ENCODE peak calls at places on chromosomes 13 and 19, in eight cellular contexts. L is HCT116, G is tibial artery, R is uterus, F is H9, O is pancreas, U is psoas muscle, W is right lobe of liver. K is an unnamed sample. For H3K4me1, the result is how much of the 10 kb centered on the place peaks cover.

GRCh38 chr19:53577968-53578367 is 40.0 kb downstream of the ZNF331 start:
- DNase-seq in L (no peak), G (no peak), R (no peak), F (no peak), O (no peak), U (no peak), W (no peak), K (no peak)

GRCh38 chr19:1774999-1775772 is 21.9 kb downstream of the ONECUT3 start:
- DNase-seq in L (no peak), G (no peak), R (no peak), F (peak), O (no peak), U (no peak), W (no peak), K (no peak)

GRCh38 chr13:113651511-113652403 is 6.2 kb downstream of the ATP4B start:
- DNase-seq in L (no peak), G (peak), R (peak), F (no peak), O (peak), U (no peak), W (peak), K (no peak)

GRCh38 chr19:4550018-4550417 is 9.5 kb downstream of the SEMA6B start:
- DNase-seq in L (no peak), G (no peak), R (no peak), F (no peak), O (no peak), U (no peak), W (no peak), K (no peak)

GRCh38 chr13:111505175-111505777 is 184.8 kb downstream of the TEX29 start:
- DNase-seq in L (peak), G (no peak), R (no peak), F (peak), O (no peak), U (no peak), W (no peak), K (no peak)

GRCh38 chr13:87078947-87079795 is 592.0 kb upstream of the SLITRK5 start:
- DNase-seq in L (no peak), G (no peak), R (no peak), F (no peak), O (no peak), U (no peak), W (no peak), K (no peak)

GRCh38 chr13:45627656-45628055 is 12.1 kb upstream of the ERICH6B start:
- DNase-seq in L (no peak), G (no peak), R (no peak), F (no peak), O (no peak), U (no peak), W (no peak), K (no peak)

GRCh38 chr13:28820099-28821051 is at the start of gene MTUS2:
- DNase-seq in L (no peak), G (no peak), R (no peak), F (peak), O (no peak), U (no peak), W (no peak), K (no peak)

GRCh38 chr19:55642153-55643002 is 1.1 kb upstream of the ZNF581 start:
- DNase-seq in L (no peak), G (no peak), R (no peak), F (no peak), O (no peak), U (no peak), W (no peak), K (no peak)

GRCh38 chr13:78603240-78603947 is at the start of gene POU4F1:
- DNase-seq in L (no peak), G (no peak), R (no peak), F (peak), O (no peak), U (peak), W (no peak), K (no peak)

GRCh38 chr13:93771782-93772181 is 545.2 kb downstream of the GPC6 start:
- DNase-seq in L (no peak), G (no peak), R (no peak), F (no peak), O (no peak), U (no peak), W (no peak), K (no peak)

GRCh38 chr13:26678796-26679195 is 81.8 kb downstream of the GPR12 start:
- DNase-seq in L (no peak), G (no peak), R (no peak), F (peak), O (no peak), U (no peak), W (no peak), K (no peak)

GRCh38 chr19:13987101-13987890 is 18.8 kb downstream of the RFX1 start:
- DNase-seq in L (no peak), G (peak), R (no peak), F (no peak), O (no peak), U (peak), W (no peak), K (no peak)

GRCh38 chr19:55640043-55640576 is 692 bp upstream of the ZNF580 start:
- DNase-seq in L (no peak), G (peak), R (no peak), F (peak), O (peak), U (peak), W (peak), K (peak)

GRCh38 chr13:44422755-44423643 is 49.4 kb downstream of the SERP2 start:
- DNase-seq in L (no peak), G (no peak), R (peak), F (no peak), O (no peak), U (peak), W (peak), K (no peak)

GRCh38 chr13:114064516-114065140 is 67.8 kb downstream of the RASA3 start:
- DNase-seq in L (no peak), G (no peak), R (peak), F (no peak), O (peak), U (peak), W (no peak), K (peak)

GRCh38 chr19:6963259-6963852 is 57.9 kb downstream of the MBD3L2B start:
- DNase-seq in L (no peak), G (no peak), R (no peak), F (no peak), O (no peak), U (no peak), W (no peak), K (no peak)

GRCh38 chr13:95536629-95537241 is 15.8 kb upstream of the CLDN10 start:
- DNase-seq in L (peak), G (no peak), R (no peak), F (no peak), O (peak), U (no peak), W (no peak), K (peak)

GRCh38 chr13:92390217-92390616 is 836.4 kb upstream of the GPC6 start:
- DNase-seq in L (no peak), G (no peak), R (no peak), F (no peak), O (no peak), U (no peak), W (no peak), K (no peak)

GRCh38 chr13:97781891-97782305 is 171.6 kb upstream of the IPO5 start:
- DNase-seq in L (no peak), G (peak), R (no peak), F (no peak), O (no peak), U (no peak), W (no peak), K (no peak)

GRCh38 chr13:79593121-79593520 is 112.2 kb downstream of the NDFIP2 start:
- DNase-seq in L (no peak), G (no peak), R (no peak), F (no peak), O (no peak), U (no peak), W (no peak), K (no peak)

GRCh38 chr13:91079190-91079589 is 268.3 kb upstream of the MIR17HG start:
- DNase-seq in L (no peak), G (no peak), R (no peak), F (no peak), O (no peak), U (no peak), W (no peak), K (no peak)

GRCh38 chr13:91072511-91072910 is 275.0 kb upstream of the MIR17HG start:
- DNase-seq in L (no peak), G (no peak), R (no peak), F (no peak), O (no peak), U (no peak), W (no peak), K (peak)

GRCh38 chr13:91078093-91078679 is 269.3 kb upstream of the MIR17HG start:
- DNase-seq in L (no peak), G (no peak), R (no peak), F (no peak), O (no peak), U (no peak), W (no peak), K (no peak)
- TF ChIP-seq CTCF in L (peak), G (no peak), R (no peak), F (peak), O (no peak), U (peak), W (peak), K (peak)

GRCh38 chr13:24615114-24615513 is 65.1 kb upstream of the ATP12A start:
- DNase-seq in L (no peak), G (no peak), R (no peak), F (no peak), O (no peak), U (no peak), W (no peak), K (no peak)
- H3K4me1 ChIP-seq in L (under half), G (under half), R (under half), F (under half), O (under half), U (under half), W (under half), K (under half)

GRCh38 chr13:109400192-109400591 is 386.2 kb downstream of the IRS2 start:
- DNase-seq in L (no peak), G (peak), R (no peak), F (peak), O (no peak), U (no peak), W (no peak), K (peak)
- H3K27ac ChIP-seq in L (no peak), G (no peak), R (no peak), F (no peak), O (no peak), U (no peak), W (peak), K (no peak)

DNA sequence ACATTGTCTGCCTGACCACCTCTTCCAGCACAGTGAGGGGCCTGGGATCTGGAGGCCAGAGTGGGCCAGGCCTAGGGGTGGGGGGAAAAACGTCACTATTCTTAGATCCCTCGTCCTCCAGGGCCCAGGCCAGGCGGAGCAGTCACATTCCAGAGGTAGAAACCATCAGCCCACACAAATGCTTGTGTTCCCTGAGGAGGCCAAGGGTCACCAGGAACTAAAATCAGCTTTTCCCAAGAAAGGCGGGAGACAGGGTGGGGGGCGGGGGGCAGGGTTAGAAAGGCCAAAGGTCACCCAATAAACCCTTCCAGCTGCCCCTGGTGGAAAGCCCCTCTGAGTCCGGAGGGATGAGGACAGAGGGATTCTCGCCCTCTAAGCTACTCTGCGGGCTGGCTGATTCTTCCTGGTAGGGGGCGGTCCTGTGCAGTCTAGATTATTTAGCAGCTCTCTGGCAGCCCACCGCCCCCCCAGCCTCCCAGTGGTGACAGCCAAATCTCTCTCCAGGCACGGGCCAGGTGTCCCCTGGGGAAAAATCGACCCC is 23.5 kb upstream of the CCL25 start:
- DNase-seq in L (no peak), G (no peak), R (no peak), F (peak), O (no peak), U (no peak), W (no peak), K (no peak)
- TF ChIP-seq CTCF in L (no peak), G (no peak), R (no peak), F (peak), O (no peak), U (no peak), W (no peak), K (no peak)

DNA sequence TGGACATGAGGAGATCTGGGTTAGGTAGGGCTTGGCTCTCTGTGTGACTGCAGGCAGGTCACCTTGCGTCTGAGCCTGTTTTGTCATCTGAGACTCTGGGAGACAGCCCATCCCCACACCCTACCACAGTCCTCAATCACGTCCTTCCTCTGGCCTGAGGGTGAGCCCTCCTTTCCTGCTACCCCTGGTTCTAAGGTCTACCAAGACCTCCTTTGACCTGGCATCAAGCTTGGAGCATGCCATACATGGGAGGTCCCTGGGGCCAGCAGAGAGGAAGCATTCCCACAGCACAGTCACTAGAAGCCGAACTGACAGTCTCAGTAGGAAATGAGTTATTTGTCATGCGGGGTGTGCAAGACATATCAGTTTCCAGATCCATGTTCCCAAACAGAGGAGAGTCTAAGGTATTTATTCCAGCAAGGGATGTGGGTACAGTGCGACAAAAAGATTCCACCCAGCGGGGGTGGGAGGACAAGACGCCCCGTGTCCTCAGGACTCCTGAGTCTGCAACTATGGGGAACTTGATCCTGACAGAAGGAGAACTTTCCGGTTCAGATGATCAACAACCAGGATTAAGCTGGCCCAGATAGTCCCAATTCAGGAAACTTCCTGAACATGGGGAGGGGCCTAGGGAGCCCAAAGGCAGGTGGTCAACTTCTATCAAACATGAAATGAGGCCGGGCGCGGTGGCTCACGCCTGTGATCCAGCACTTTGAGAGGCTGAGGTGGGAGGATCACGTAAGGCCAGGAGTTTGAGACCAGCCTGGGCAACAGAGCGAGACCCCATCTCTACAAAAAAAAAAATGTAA is 9.5 kb downstream of the ARRDC2 start:
- DNase-seq in L (no peak), G (peak), R (no peak), F (no peak), O (no peak), U (peak), W (no peak), K (no peak)
- H3K4me1 ChIP-seq in L (under half), G (half or more), R (under half), F (under half), O (under half), U (half or more), W (under half), K (under half)

GRCh38 chr13:30739646-30740642 is 4.6 kb downstream of the ALOX5AP start:
- DNase-seq in L (peak), G (no peak), R (no peak), F (no peak), O (no peak), U (no peak), W (no peak), K (peak)

GRCh38 chr13:30744686-30745085 is 9.3 kb downstream of the ALOX5AP start:
- DNase-seq in L (no peak), G (no peak), R (no peak), F (no peak), O (no peak), U (no peak), W (no peak), K (no peak)

GRCh38 chr13:30743319-30744055 is 8.1 kb downstream of the ALOX5AP start:
- DNase-seq in L (peak), G (peak), R (peak), F (no peak), O (no peak), U (no peak), W (no peak), K (peak)

GRCh38 chr13:30744056-30744684 is 8.8 kb downstream of the ALOX5AP start:
- DNase-seq in L (peak), G (no peak), R (peak), F (no peak), O (no peak), U (no peak), W (no peak), K (no peak)

GRCh38 chr13:30742896-30743295 is 7.6 kb downstream of the ALOX5AP start:
- DNase-seq in L (no peak), G (no peak), R (no peak), F (no peak), O (no peak), U (no peak), W (no peak), K (no peak)
- H3K27ac ChIP-seq in L (no peak), G (peak), R (peak), F (no peak), O (no peak), U (no peak), W (no peak), K (peak)

DNA sequence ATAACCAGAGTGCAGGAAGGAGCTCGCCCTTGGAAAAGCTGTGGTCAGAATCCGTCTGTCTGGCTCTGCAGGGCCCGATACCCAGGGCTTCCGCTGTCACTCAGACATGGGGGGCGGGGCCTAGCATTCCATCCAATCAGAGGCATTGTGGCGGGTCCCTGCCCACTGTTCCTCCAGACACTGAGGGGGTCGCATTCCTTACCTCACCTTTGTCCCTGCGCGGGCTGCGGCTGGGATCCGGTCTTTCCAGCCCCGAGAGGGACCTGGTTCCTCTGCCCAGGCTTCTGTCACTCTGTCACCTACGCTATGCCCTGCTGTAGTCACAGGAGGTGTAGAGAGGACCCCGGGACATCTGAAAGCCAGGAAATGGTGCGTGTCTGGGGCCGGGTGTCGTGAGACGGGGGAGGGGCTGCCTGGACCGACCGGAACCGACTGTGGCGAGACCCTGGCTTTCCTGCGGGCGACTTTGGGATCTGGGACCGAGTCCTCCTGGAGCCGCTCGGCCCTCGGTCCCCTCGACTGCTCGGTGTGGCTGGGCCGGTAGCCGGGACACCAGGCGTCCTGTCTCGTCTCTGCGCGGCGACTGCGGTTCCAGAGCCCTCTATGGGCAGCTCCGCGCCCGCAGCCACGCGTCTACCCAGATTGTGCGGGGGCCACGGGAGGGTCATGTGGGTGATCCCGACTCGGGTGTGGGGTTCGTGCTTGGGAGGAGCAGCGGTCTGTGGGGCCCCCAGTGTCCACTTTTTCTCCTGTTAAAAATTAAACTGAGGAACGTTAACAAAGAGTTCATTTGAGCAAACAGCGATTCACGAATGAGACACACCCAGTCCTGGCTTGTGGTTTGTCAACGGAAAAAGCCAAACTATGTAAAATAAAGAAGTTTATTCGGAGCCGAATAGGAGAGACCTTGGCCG is at the start of gene ZNF69:
- DNase-seq in L (no peak), G (peak), R (peak), F (peak), O (peak), U (peak), W (peak), K (peak)
- TF ChIP-seq CTCF in L (no peak), G (peak), R (peak), F (peak), O (no peak), U (peak), W (no peak), K (peak)

K was measured in foreskin keratinocyte.